ENCODE peak calls at places on chromosomes 1 and 21, in five cellular contexts. J is prostate gland, E is tibial nerve, K is right lobe of liver, P is IMR-90. Z is an unnamed sample.

GRCh38 chr1:157154291-157154690 is 16.1 kb upstream of the ETV3 start:
- DNase-seq in J (no peak), E (no peak), K (no peak), P (no peak), Z (no peak)

GRCh38 chr1:21874328-21874727 is 62.3 kb downstream of the LDLRAD2 start:
- DNase-seq in J (no peak), E (no peak), K (no peak), P (no peak), Z (no peak)

GRCh38 chr1:1091344-1092148 is 17.4 kb upstream of the RNF223 start:
- DNase-seq in J (no peak), E (no peak), K (no peak), P (no peak), Z (no peak)

GRCh38 chr1:43427524-43427923 is 26.2 kb downstream of the HYI start:
- DNase-seq in J (peak; percentile 28), E (no peak), K (no peak), P (no peak), Z (no peak)

GRCh38 chr1:2214541-2215241 is 13.4 kb upstream of the SKI start:
- DNase-seq in J (no peak), E (no peak), K (peak; percentile 40), P (no peak), Z (no peak)

GRCh38 chr1:86150553-86151055 is 6.0 kb downstream of the COL24A1 start:
- DNase-seq in J (no peak), E (no peak), K (no peak), P (peak; percentile 53), Z (no peak)

GRCh38 chr1:248681651-248682050 is 20.9 kb downstream of the OR14I1 start:
- DNase-seq in J (no peak), E (no peak), K (no peak), P (no peak), Z (no peak)

GRCh38 chr1:112957133-112957812 is 1.3 kb upstream of the SLC16A1 start:
- DNase-seq in J (no peak), E (no peak), K (no peak), P (peak; percentile 95), Z (peak; percentile 47)

GRCh38 chr1:89483757-89484077 is 40.9 kb upstream of the LRRC8B start:
- DNase-seq in J (no peak), E (no peak), K (no peak), P (no peak), Z (no peak)

GRCh38 chr1:201466492-201466891 is 2.5 kb downstream of the PHLDA3 start:
- DNase-seq in J (no peak), E (no peak), K (no peak), P (no peak), Z (no peak)

GRCh38 chr1:113978863-113979702 is at the start of gene OLFML3:
- DNase-seq in J (peak; percentile 81), E (peak; percentile 88), K (peak; percentile 67), P (peak; percentile 95), Z (peak; percentile 71)

GRCh38 chr1:207868769-207869721 is 41.9 kb downstream of the CD34 start:
- DNase-seq in J (peak; percentile 75), E (peak; percentile 65), K (peak; percentile 80), P (peak; percentile 62), Z (peak; percentile 28)

GRCh38 chr1:26970810-26971209 is 10.5 kb upstream of the KDF1 start:
- DNase-seq in J (peak; percentile 35), E (no peak), K (no peak), P (no peak), Z (no peak)

GRCh38 chr1:91529856-91530255 is 29.2 kb downstream of the CDC7 start:
- DNase-seq in J (no peak), E (no peak), K (no peak), P (peak; percentile 73), Z (no peak)

GRCh38 chr21:23008803-23009202 is 2010.6 kb downstream of the NCAM2 start:
- DNase-seq in J (no peak), E (no peak), K (no peak), P (no peak), Z (no peak)

GRCh38 chr1:31674626-31675025 is 29.2 kb downstream of the COL16A1 start:
- DNase-seq in J (no peak), E (no peak), K (no peak), P (no peak), Z (no peak)

GRCh38 chr1:2463396-2463795 is 12.7 kb upstream of the PLCH2 start:
- DNase-seq in J (no peak), E (no peak), K (no peak), P (peak; percentile 25), Z (no peak)

GRCh38 chr1:53346814-53347176 is 18.9 kb upstream of the LRP8 start:
- DNase-seq in J (no peak), E (no peak), K (peak; percentile 3), P (no peak), Z (no peak)

GRCh38 chr1:7375781-7376660 is 395.1 kb upstream of the VAMP3 start:
- DNase-seq in J (no peak), E (no peak), K (no peak), P (no peak), Z (no peak)

GRCh38 chr1:207050768-207051614 is at the start of gene YOD1:
- DNase-seq in J (peak; percentile 82), E (peak; percentile 91), K (peak; percentile 91), P (peak; percentile 88), Z (peak; percentile 88)

GRCh38 chr1:156703336-156703735 is 2.0 kb downstream of the CRABP2 start:
- DNase-seq in J (no peak), E (no peak), K (no peak), P (no peak), Z (no peak)

GRCh38 chr1:29043270-29043971 is 80.3 kb downstream of the TMEM200B start:
- DNase-seq in J (no peak), E (no peak), K (no peak), P (no peak), Z (no peak)

GRCh38 chr1:184025242-184025675 is 12.3 kb downstream of the COLGALT2 start:
- DNase-seq in J (peak; percentile 62), E (no peak), K (no peak), P (peak; percentile 95), Z (peak; percentile 66)

GRCh38 chr1:6367381-6368007 is 26.1 kb downstream of the ACOT7 start:
- DNase-seq in J (no peak), E (no peak), K (peak; percentile 39), P (peak; percentile 51), Z (no peak)

GRCh38 chr1:244801246-244801645 is 34.2 kb upstream of the COX20 start:
- DNase-seq in J (peak; percentile 8), E (no peak), K (peak; percentile 42), P (peak; percentile 13), Z (no peak)

GRCh38 chr1:15684468-15685283 is 556 bp downstream of the PLEKHM2 start:
- DNase-seq in J (no peak), E (no peak), K (peak; percentile 47), P (no peak), Z (peak; percentile 59)

GRCh38 chr21:32861871-32862270 is 90.3 kb upstream of the PAXBP1 start:
- DNase-seq in J (no peak), E (no peak), K (no peak), P (no peak), Z (no peak)

GRCh38 chr1:199691540-199691939 is 336.0 kb upstream of the NR5A2 start:
- DNase-seq in J (no peak), E (no peak), K (no peak), P (peak; percentile 82), Z (no peak)

GRCh38 chr1:52157582-52157981 is 15.7 kb downstream of the ZFYVE9 start:
- DNase-seq in J (no peak), E (no peak), K (no peak), P (peak; percentile 59), Z (no peak)

GRCh38 chr1:47738560-47739182 is 258.5 kb downstream of the TRABD2B start:
- DNase-seq in J (peak; percentile 53), E (no peak), K (peak; percentile 46), P (peak; percentile 11), Z (no peak)

GRCh38 chr21:37220981-37221664 is 46.0 kb downstream of the VPS26C start:
- DNase-seq in J (peak; percentile 87), E (peak; percentile 94), K (peak; percentile 97), P (peak; percentile 87), Z (peak; percentile 92)
- TF ChIP-seq POLR2A in J (peak; percentile 29), E (peak; percentile 66), K (peak; percentile 48), P (peak; percentile 37), Z (peak; percentile 52)

DNA sequence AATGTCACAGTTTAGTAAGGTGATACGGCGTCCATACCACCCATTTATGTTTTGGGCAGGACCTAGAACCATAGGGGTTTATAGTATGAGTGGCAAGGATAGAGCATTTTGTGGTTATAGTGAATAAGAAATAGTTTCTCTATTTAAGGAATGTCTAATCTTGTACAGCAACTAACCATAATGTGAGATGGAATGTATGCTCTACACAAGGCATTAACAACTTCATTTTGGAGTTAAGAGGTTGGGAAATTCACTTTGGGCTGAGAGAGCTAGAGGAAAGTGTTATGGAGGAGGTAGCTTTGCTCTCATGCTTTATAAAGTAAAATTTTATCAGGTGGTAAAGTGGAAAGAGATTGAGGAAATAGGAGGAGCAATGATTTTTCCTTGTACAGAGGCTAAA is 3.0 kb upstream of the MCL1 start:
- DNase-seq in J (no peak), E (no peak), K (no peak), P (peak; percentile 38), Z (no peak)
- H3K27ac ChIP-seq in J (no peak overlapping the region), E (no peak overlapping the region), K (no peak overlapping the region), P (no peak overlapping the region), Z (no peak overlapping the region)

GRCh38 chr21:41478319-41479177 is 29.4 kb downstream of the TMPRSS2 start:
- DNase-seq in J (no peak), E (no peak), K (no peak), P (no peak), Z (no peak)
- H3K4me3 ChIP-seq in J (no peak overlapping the region), E (no peak overlapping the region), K (no peak overlapping the region), P (no peak overlapping the region), Z (no peak overlapping the region)

GRCh38 chr1:173869108-173869359 is 854 bp downstream of the ZBTB37 start:
- DNase-seq in J (no peak), E (no peak), K (no peak), P (no peak), Z (no peak)

GRCh38 chr1:173867141-173867752 is 542 bp downstream of the GAS5 start:
- DNase-seq in J (no peak), E (no peak), K (peak; percentile 30), P (no peak), Z (no peak)

GRCh38 chr1:173870252-173871075 is 2.3 kb downstream of the ZBTB37 start:
- DNase-seq in J (no peak), E (no peak), K (no peak), P (no peak), Z (no peak)

GRCh38 chr1:173867753-173868265 is at the start of gene GAS5:
- DNase-seq in J (peak; percentile 100), E (peak; percentile 99), K (peak; percentile 100), P (peak; percentile 100), Z (peak; percentile 99)

DNA sequence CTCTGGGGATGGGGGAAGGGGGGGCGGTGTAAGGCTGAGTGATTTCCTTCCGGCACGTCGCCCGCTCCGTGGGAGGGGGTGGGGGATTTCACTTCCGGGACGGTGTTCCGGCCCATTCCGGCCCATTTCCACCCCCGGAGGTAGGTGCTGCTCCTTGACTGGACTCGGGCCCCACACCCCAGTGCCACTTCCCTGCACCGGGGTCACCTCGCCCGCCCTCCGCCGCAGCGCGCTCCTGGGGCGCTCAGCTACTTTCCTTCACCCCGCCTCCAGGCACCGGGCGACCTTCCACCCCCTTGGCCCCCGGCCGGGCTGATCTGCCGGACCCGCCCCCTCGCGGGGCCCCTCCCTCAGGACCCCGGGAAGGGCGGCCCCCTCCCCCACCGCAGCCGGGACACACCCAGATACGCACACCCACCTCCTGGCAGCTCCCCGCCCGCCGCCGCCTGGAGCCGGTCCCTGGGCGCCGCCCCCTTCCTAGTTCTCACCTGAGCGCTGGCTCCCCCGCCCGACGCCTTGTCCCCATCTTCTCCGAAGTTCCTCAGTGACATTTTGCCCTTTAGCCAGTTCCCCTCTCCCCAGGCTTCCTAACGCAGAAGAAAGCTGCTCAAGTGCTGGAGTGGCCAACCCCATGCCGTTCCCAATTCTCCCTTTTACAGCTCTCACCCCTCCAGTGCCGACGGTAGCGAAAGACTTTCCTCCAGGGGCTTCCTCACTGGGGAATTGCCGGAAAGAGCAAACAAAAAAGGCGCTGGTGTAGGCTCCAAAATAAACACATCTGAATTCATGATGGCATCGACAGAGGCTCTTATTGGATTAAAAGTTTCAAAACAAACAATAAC is at the start of gene ZBTB37:
- DNase-seq in J (peak; percentile 91), E (peak; percentile 70), K (peak; percentile 96), P (peak; percentile 38), Z (peak; percentile 71)
- TF ChIP-seq POLR2A in J (peak; percentile 54), E (no peak), K (no peak), P (no peak), Z (no peak)

Z was measured in gastrocnemius medialis.